ENCODE peak calls at places on chromosomes 5 and 9, in eight cellular contexts. V is GM23338, C is GM12891, A is GM12878, N is transverse colon, U is H1, H is spleen, R is Panc1. Z is an unnamed sample.

GRCh38 chr5:108101105-108101504 is 280.8 kb downstream of the FBXL17 start:
- DNase-seq in V (no peak), C (no peak), A (no peak), N (no peak), U (no peak), H (no peak), R (no peak), Z (no peak)

GRCh38 chr5:66149950-66150349 is 5.8 kb downstream of the SREK1 start:
- DNase-seq in V (no peak), C (no peak), A (no peak), N (no peak), U (no peak), H (no peak), R (no peak), Z (no peak)

GRCh38 chr5:125415126-125415525 is 668.7 kb upstream of the ZNF608 start:
- DNase-seq in V (no peak), C (no peak), A (no peak), N (no peak), U (no peak), H (no peak), R (no peak), Z (no peak)

GRCh38 chr5:160467555-160468418 is 46.1 kb downstream of the PTTG1 start:
- DNase-seq in V (peak), C (peak), A (peak), N (peak), U (no peak), H (peak), R (peak), Z (no peak)

GRCh38 chr5:113331201-113331551 is 103.6 kb downstream of the TSSK1B start:
- DNase-seq in V (no peak), C (no peak), A (no peak), N (no peak), U (no peak), H (no peak), R (no peak), Z (no peak)

GRCh38 chr5:52604151-52604550 is 183.6 kb upstream of the ITGA1 start:
- DNase-seq in V (no peak), C (no peak), A (no peak), N (no peak), U (no peak), H (no peak), R (no peak), Z (no peak)

GRCh38 chr5:27315541-27316282 is 277.3 kb upstream of the CDH9 start:
- DNase-seq in V (peak), C (no peak), A (no peak), N (no peak), U (peak), H (no peak), R (no peak), Z (no peak)

GRCh38 chr9:73441890-73442818 is 290.5 kb downstream of the ANXA1 start:
- DNase-seq in V (peak), C (no peak), A (no peak), N (no peak), U (peak), H (no peak), R (no peak), Z (no peak)

GRCh38 chr5:161734741-161735140 is 49.2 kb downstream of the GABRA6 start:
- DNase-seq in V (no peak), C (no peak), A (no peak), N (no peak), U (no peak), H (no peak), R (no peak), Z (no peak)

GRCh38 chr9:119009253-119009652 is 360.0 kb downstream of the BRINP1 start:
- DNase-seq in V (peak), C (no peak), A (no peak), N (no peak), U (no peak), H (no peak), R (peak), Z (no peak)

GRCh38 chr5:1167728-1168709 is 33.4 kb upstream of the SLC6A19 start:
- DNase-seq in V (peak), C (peak), A (no peak), N (peak), U (no peak), H (no peak), R (peak), Z (no peak)

GRCh38 chr9:120985759-120986353 is 59.3 kb upstream of the TRAF1 start:
- DNase-seq in V (peak), C (no peak), A (no peak), N (no peak), U (no peak), H (no peak), R (peak), Z (no peak)

GRCh38 chr5:16812448-16812847 is 123.6 kb downstream of the MYO10 start:
- DNase-seq in V (no peak), C (no peak), A (no peak), N (no peak), U (no peak), H (no peak), R (no peak), Z (no peak)

GRCh38 chr9:71308454-71308853 is 187.0 kb upstream of the TRPM3 start:
- DNase-seq in V (no peak), C (no peak), A (no peak), N (no peak), U (no peak), H (no peak), R (no peak), Z (no peak)

GRCh38 chr9:17775646-17776045 is 196.8 kb downstream of the SH3GL2 start:
- DNase-seq in V (no peak), C (no peak), A (no peak), N (no peak), U (no peak), H (no peak), R (no peak), Z (no peak)

GRCh38 chr9:120336753-120337090 is 243.2 kb downstream of the CDK5RAP2 start:
- DNase-seq in V (no peak), C (no peak), A (no peak), N (no peak), U (no peak), H (no peak), R (no peak), Z (no peak)

GRCh38 chr9:125989524-125990180 is 242.5 kb downstream of the PBX3 start:
- DNase-seq in V (no peak), C (no peak), A (no peak), N (no peak), U (no peak), H (no peak), R (no peak), Z (no peak)

GRCh38 chr5:42840279-42840678 is 28.6 kb upstream of the SELENOP start:
- DNase-seq in V (no peak), C (no peak), A (no peak), N (peak), U (no peak), H (no peak), R (no peak), Z (no peak)
- TF ChIP-seq POLR2AphosphoS5 in V (no peak), C (no peak), A (no peak), N (no peak), U (no peak), H (no peak), R (no peak), Z (peak)

DNA sequence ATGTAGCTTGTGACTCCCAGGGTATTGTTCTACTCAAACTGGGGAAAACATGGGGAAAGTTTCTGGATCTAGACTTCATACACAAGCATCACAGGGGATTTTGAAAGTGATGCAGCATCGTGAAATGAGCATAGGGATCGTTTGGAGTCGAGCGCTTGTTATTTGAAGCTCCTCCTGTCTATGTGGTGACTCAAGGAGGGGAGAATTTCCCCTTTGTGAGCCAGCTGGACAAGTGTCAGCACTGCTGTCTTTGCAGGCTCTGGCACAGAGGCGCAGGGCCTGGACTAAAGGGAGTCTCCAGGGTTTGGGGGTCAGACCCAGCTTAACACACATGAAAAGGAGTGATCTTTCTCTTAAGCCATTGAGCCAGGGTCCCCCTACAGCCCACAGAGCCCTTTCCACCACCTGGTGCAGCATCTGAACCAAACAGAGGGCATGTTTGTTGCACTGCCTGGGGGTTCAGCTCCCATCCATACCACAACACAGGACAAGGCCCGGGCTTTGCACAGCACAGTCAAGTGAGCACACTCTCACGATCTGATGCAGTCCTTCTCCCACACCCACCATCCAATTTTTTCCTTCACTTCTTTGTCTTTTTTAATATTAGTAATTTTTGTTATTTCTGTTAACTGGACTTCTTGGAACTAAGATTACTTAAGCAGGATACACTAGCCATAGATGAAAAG is 50.9 kb downstream of the IRF1 start:
- DNase-seq in V (no peak), C (no peak), A (no peak), N (peak), U (no peak), H (no peak), R (no peak), Z (no peak)
- TF ChIP-seq POLR2AphosphoS5 in V (no peak), C (no peak), A (no peak), N (peak), U (no peak), H (no peak), R (no peak), Z (peak)

DNA sequence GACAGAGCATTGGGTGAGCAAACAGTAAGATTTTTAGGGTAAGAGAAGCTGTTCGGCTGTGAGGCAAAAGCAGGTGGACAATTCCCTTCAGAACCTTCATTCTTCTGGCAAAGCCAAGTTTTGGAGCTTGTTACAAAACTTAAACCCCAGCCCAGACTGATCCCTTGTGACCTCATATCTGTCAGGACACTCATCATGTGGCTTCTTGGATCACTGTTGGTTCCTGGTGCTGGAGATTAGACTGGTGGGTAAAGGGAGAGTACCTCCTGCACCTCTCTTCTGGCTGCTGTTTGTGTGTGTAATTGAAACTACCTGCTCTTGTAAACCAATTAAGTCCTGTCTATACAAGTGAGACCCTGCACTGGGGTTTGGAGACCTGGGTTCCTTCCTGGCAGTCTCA is 21.0 kb downstream of the LARP1 start:
- DNase-seq in V (no peak), C (no peak), A (no peak), N (no peak), U (no peak), H (no peak), R (no peak), Z (no peak)
- TF ChIP-seq POLR2AphosphoS5 in V (no peak), C (no peak), A (no peak), N (no peak), U (no peak), H (no peak), R (no peak), Z (no peak)

GRCh38 chr9:108142142-108142503 is 652.6 kb upstream of the KLF4 start:
- DNase-seq in V (no peak), C (no peak), A (no peak), N (no peak), U (no peak), H (no peak), R (no peak), Z (no peak)

GRCh38 chr9:108139900-108140299 is 650.3 kb upstream of the KLF4 start:
- DNase-seq in V (no peak), C (no peak), A (no peak), N (no peak), U (no peak), H (no peak), R (no peak), Z (no peak)

GRCh38 chr9:108142504-108143201 is 653.1 kb upstream of the KLF4 start:
- DNase-seq in V (peak), C (no peak), A (no peak), N (peak), U (no peak), H (peak), R (no peak), Z (no peak)
- TF ChIP-seq POLR2AphosphoS5 in V (no peak), C (no peak), A (no peak), N (peak), U (no peak), H (peak), R (no peak), Z (peak)

DNA sequence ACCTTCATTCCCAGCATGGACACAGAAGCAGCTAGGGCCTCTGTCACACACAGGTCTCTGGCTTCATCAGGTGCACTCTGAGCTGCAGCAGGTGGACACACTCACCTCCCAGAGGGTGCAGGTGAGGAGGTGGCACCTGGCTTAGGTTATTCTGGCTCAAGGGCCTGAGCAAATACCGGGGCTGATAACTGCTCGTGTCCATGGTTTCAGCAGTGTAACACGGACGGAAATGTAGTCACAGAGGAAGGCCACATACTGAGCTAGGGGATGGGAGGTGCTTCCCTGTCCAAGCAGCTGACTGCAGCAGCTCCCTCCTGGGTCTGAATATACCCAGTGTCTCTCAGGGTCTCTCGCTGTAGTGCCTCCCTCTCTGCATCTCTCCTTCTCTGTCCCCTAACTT is 5.7 kb downstream of the PHF2 start:
- DNase-seq in V (no peak), C (no peak), A (no peak), N (peak), U (no peak), H (no peak), R (no peak), Z (no peak)
- TF ChIP-seq POLR2AphosphoS5 in V (no peak), C (no peak), A (no peak), N (no peak), U (no peak), H (no peak), R (no peak), Z (no peak)

GRCh38 chr9:90003046-90003355 is 398.2 kb downstream of the GADD45G start:
- DNase-seq in V (no peak), C (no peak), A (no peak), N (no peak), U (no peak), H (no peak), R (no peak), Z (no peak)
- TF ChIP-seq POLR2AphosphoS5 in V (no peak), C (no peak), A (no peak), N (no peak), U (no peak), H (no peak), R (no peak), Z (no peak)

GRCh38 chr9:133980864-133981588 is 11.1 kb downstream of the VAV2 start:
- DNase-seq in V (no peak), C (no peak), A (no peak), N (no peak), U (no peak), H (peak), R (no peak), Z (no peak)

GRCh38 chr9:133977421-133978201 is 14.5 kb downstream of the VAV2 start:
- DNase-seq in V (no peak), C (no peak), A (no peak), N (no peak), U (no peak), H (peak), R (no peak), Z (no peak)

GRCh38 chr9:133978226-133979123 is 13.6 kb downstream of the VAV2 start:
- DNase-seq in V (no peak), C (no peak), A (no peak), N (no peak), U (no peak), H (peak), R (no peak), Z (no peak)

GRCh38 chr9:133979921-133980863 is 11.9 kb downstream of the VAV2 start:
- DNase-seq in V (no peak), C (no peak), A (no peak), N (no peak), U (no peak), H (peak), R (no peak), Z (no peak)

GRCh38 chr9:133979124-133979920 is 12.8 kb downstream of the VAV2 start:
- DNase-seq in V (peak), C (peak), A (no peak), N (no peak), U (no peak), H (peak), R (no peak), Z (no peak)
- TF ChIP-seq POLR2AphosphoS5 in V (no peak), C (no peak), A (no peak), N (no peak), U (no peak), H (peak), R (no peak), Z (no peak)

Z was measured in vagina.